ENCODE peak calls at places on chromosomes 12 and 14, in four cellular contexts. A is K562, L is WTC11, F is HepG2. T is an unnamed sample.

GRCh38 chr12:129351481-129351880 is 498.2 kb downstream of the GLT1D1 start:
- DNase-seq in A (no peak), F (no peak), L (no peak), T (no peak)

GRCh38 chr12:52798671-52799497 is 3.0 kb upstream of the KRT3 start:
- DNase-seq in L (no peak), A (no peak), F (no peak), T (no peak)

GRCh38 chr12:49705479-49706267 is 1.5 kb downstream of the FMNL3 start:
- DNase-seq in A (peak; percentile 53), F (peak; percentile 10), L (peak; percentile 28), T (no peak)

GRCh38 chr14:54446201-54446693 is 5.1 kb upstream of the CNIH1 start:
- DNase-seq in F (no peak), L (no peak), A (peak; percentile 6), T (no peak)

GRCh38 chr12:124854637-124855184 is 9.0 kb downstream of the SCARB1 start:
- DNase-seq in L (no peak), A (no peak), F (no peak), T (no peak)

GRCh38 chr12:79692860-79693605 is 2.3 kb upstream of the PAWR start:
- DNase-seq in F (no peak), A (no peak), L (no peak), T (no peak)

GRCh38 chr12:85278598-85279448 is 1.2 kb upstream of the ALX1 start:
- DNase-seq in A (no peak), F (no peak), L (no peak), T (no peak)

GRCh38 chr12:105245291-105245690 is 9.3 kb upstream of the APPL2 start:
- DNase-seq in F (no peak), L (no peak), A (no peak), T (no peak)

GRCh38 chr12:53078425-53079225 is 565 bp downstream of the SPRYD3 start:
- DNase-seq in A (no peak), F (no peak), L (no peak), T (no peak)

GRCh38 chr14:22558221-22558913 is 30.7 kb downstream of the DAD1 start:
- DNase-seq in L (peak; percentile 82), A (peak; percentile 30), F (peak; percentile 53), T (no peak)
- TF ChIP-seq SP1 in L (no peak), A (no peak), F (no peak), T (no peak)

GRCh38 chr12:88562151-88562550 is 18.1 kb downstream of the KITLG start:
- DNase-seq in A (no peak), L (no peak), F (no peak), T (no peak)

GRCh38 chr12:88571543-88571942 is 8.7 kb downstream of the KITLG start:
- DNase-seq in F (no peak), L (no peak), A (no peak), T (no peak)

GRCh38 chr12:88562846-88563582 is 17.3 kb downstream of the KITLG start:
- DNase-seq in F (no peak), A (no peak), L (no peak), T (no peak)

GRCh38 chr12:88570103-88570502 is 10.2 kb downstream of the KITLG start:
- DNase-seq in F (no peak), A (no peak), L (no peak), T (no peak)

DNA sequence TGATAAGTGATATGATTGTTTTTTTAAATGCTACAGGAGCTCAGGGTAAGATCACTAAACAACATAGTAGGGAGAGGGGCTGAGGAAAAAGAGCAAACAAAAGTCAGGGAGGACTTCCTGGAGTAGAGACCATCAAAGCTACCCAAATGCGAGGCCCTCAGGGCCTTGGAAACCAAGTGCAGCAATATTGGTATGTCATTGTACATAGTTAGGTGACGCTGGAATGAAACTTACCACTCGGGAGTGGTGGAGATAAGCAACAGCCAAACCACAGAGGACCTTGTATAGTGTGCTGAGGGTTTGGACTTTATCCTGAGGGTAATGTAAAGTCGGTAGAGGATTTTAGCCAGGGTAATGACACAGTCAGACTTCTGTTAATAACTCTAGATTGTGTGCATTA is 13.8 kb downstream of the KITLG start:
- DNase-seq in L (no peak), F (peak; percentile 84), A (no peak), T (no peak)
- TF ChIP-seq ELF4 in L (no peak), F (no peak), A (no peak), T (no peak)

DNA sequence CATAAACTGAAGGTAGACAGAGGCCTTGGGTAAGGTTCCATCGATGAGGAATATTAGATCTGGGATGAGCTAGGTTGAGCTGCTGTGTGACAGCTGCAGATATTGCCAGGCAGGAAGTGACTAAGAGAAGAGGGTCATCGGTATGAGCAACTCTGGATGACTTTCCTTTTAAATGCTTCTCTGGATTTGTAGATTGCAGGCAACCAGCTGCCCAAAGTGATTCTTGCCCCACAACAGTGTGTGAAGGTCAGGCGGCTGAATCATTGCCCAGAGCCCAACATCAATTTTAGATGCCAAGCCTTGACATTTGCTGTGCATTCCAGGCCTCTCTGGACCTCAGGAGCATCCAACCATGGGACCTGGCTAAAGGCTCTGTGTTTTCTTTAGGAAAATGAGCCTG is 255.9 kb downstream of the DPF3 start:
- DNase-seq in A (no peak), L (no peak), F (no peak), T (no peak)
- TF ChIP-seq SP1 in A (no peak), L (no peak), F (no peak), T (no peak)

DNA sequence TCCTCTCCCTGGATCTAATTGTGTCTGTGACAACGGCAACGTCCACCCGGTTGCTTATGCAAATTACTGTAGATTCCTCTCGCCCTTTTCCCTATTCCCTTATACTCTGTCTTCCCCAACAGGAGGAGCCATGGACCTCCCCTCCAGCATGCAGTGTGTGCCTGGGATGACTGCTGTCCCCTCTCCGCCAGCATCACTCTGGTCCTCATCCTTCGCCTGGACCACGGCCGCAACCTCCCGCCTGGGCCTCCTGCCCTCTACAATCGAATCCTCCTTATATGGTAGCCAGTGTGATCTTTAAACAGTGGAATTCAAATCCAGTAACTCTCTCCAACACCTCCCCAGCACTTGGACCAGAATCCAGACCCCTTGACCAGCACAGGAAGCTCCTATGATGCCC is 30.6 kb upstream of the PRIMA1 start:
- DNase-seq in A (no peak), F (no peak), L (no peak), T (no peak)
- TF ChIP-seq ELF4 in A (no peak), F (no peak), L (no peak), T (no peak)

GRCh38 chr14:24172871-24173281 is 996 bp downstream of the REC8 start:
- DNase-seq in L (no peak), F (no peak), A (no peak), T (no peak)
- TF ChIP-seq SP1 in L (no peak), F (no peak), A (no peak), T (no peak)

DNA sequence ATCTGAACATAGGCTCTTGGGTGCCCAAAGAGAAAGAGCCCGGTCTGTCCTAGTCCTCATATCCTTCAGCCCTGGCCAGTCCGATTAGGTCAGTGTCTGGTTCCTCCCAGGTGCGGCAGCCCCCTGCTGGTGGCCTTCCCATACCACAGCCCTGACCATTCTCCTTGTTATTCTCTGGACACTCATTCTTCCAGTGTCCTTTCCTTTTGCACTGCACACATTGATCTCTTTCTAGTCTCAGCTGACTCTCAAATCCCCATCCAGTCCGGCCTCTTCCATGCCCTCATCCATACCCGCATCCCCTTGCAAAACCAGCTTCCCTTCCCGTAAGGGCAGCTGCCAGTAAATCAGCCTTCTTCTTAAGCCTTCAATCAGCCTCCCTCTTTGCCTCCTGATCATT is 1316.3 kb downstream of the TMEM121 start:
- DNase-seq in A (peak; percentile 14), F (peak; percentile 55), L (no peak), T (no peak)
- TF ChIP-seq ELF4 in A (no peak), F (no peak), L (no peak), T (no peak)